ENCODE peak calls at places on chromosomes 13 and 19, in five cellular contexts. R is cardiac muscle cell, F is H7, E is astrocyte of the spinal cord, D is psoas muscle. G is an unnamed sample.

GRCh38 chr13:94009696-94010095 is 469.8 kb downstream of the DCT start:
- DNase-seq in R (peak; percentile 71), D (no peak), F (no peak), E (peak; percentile 28), G (no peak)

GRCh38 chr13:111925146-111925875 is 141.6 kb upstream of the SOX1 start:
- DNase-seq in D (no peak), E (no peak), F (no peak), R (no peak), G (no peak)

GRCh38 chr13:57630661-57631606 is 610 bp upstream of the PCDH17 start:
- DNase-seq in D (no peak), E (peak; percentile 67), F (peak; percentile 43), R (peak; percentile 5), G (no peak)

GRCh38 chr19:16726916-16727315 is 7.3 kb downstream of the NWD1 start:
- DNase-seq in D (no peak), F (no peak), R (no peak), E (no peak), G (no peak)

GRCh38 chr13:94454906-94455305 is 24.6 kb downstream of the DCT start:
- DNase-seq in R (no peak), E (no peak), D (no peak), F (no peak), G (no peak)

GRCh38 chr13:27622102-27622820 is 569 bp downstream of the POLR1D start:
- DNase-seq in R (no peak), D (no peak), E (peak; percentile 27), F (no peak), G (no peak)

GRCh38 chr19:33775731-33776487 is 20.8 kb upstream of the KCTD15 start:
- DNase-seq in D (no peak), R (no peak), F (no peak), E (no peak), G (no peak)

GRCh38 chr19:12485571-12485970 is 955 bp upstream of the ZNF709 start:
- DNase-seq in F (no peak), D (no peak), E (no peak), R (no peak), G (no peak)

GRCh38 chr13:60453490-60453889 is 56.5 kb downstream of the TDRD3 start:
- DNase-seq in D (no peak), R (no peak), F (no peak), E (peak; percentile 58), G (no peak)

GRCh38 chr19:42461700-42462324 is 19.1 kb upstream of the CXCL17 start:
- DNase-seq in F (no peak), D (no peak), R (no peak), E (no peak), G (no peak)

GRCh38 chr19:29666634-29667389 is 1.6 kb downstream of the PLEKHF1 start:
- DNase-seq in D (peak; percentile 88), F (peak; percentile 84), R (peak; percentile 82), E (peak; percentile 88), G (no peak)

GRCh38 chr19:54154603-54155345 is 4.7 kb downstream of the LENG1 start:
- DNase-seq in F (no peak), D (no peak), R (no peak), E (no peak), G (no peak)

GRCh38 chr19:49014123-49014869 is 2.6 kb downstream of the LHB start:
- DNase-seq in E (no peak), D (no peak), R (no peak), F (no peak), G (no peak)

GRCh38 chr13:99218545-99218944 is 17.9 kb downstream of the UBAC2 start:
- DNase-seq in R (no peak), D (peak; percentile 67), E (peak; percentile 31), F (no peak), G (peak; percentile 89)

GRCh38 chr13:35190241-35190640 is 248.2 kb downstream of the NBEA start:
- DNase-seq in E (no peak), F (no peak), R (no peak), D (no peak), G (no peak)

GRCh38 chr13:110265682-110266430 is 41.1 kb downstream of the COL4A1 start:
- DNase-seq in F (peak; percentile 46), D (peak; percentile 84), E (no peak), R (no peak), G (no peak)

GRCh38 chr19:10408511-10409291 is 5.4 kb upstream of the CDC37 start:
- DNase-seq in F (peak; percentile 54), R (no peak), E (no peak), D (peak; percentile 65), G (no peak)

GRCh38 chr13:50162001-50162400 is 146.8 kb downstream of the KCNRG start:
- DNase-seq in R (no peak), D (no peak), E (no peak), F (no peak), G (no peak)

GRCh38 chr13:47252627-47253026 is 355.8 kb upstream of the HTR2A start:
- DNase-seq in D (no peak), E (peak; percentile 13), R (no peak), F (no peak), G (no peak)

GRCh38 chr19:44779150-44779549 is 1.5 kb downstream of the CBLC start:
- DNase-seq in F (no peak), E (no peak), D (no peak), R (no peak), G (no peak)

GRCh38 chr13:97901716-97902115 is 51.8 kb upstream of the IPO5 start:
- DNase-seq in R (no peak), E (no peak), F (no peak), D (no peak), G (no peak)

GRCh38 chr13:31477961-31478360 is 261.4 kb upstream of the RXFP2 start:
- DNase-seq in E (peak; percentile 78), R (peak; percentile 63), D (no peak), F (no peak), G (no peak)

GRCh38 chr13:82693607-82694006 is 1188.7 kb downstream of the SLITRK1 start:
- DNase-seq in D (no peak), E (no peak), R (no peak), F (no peak), G (no peak)

GRCh38 chr19:5803752-5804515 is 933 bp upstream of the NRTN start:
- DNase-seq in E (peak; percentile 78), F (peak; percentile 100), R (peak; percentile 91), D (peak; percentile 85), G (peak; percentile 30)

GRCh38 chr19:56066152-56067023 is 54.7 kb downstream of the ZNF787 start:
- DNase-seq in F (peak; percentile 95), R (peak; percentile 56), E (peak; percentile 27), D (peak; percentile 79), G (no peak)

GRCh38 chr19:4976412-4977298 is 7.7 kb downstream of the KDM4B start:
- DNase-seq in E (peak; percentile 86), F (peak; percentile 91), D (peak; percentile 93), R (peak; percentile 99), G (peak; percentile 89)

GRCh38 chr13:91722267-91722884 is 324.0 kb downstream of the GPC5 start:
- DNase-seq in E (peak; percentile 49), R (peak; percentile 50), D (no peak), F (peak; percentile 3), G (no peak)

GRCh38 chr13:59094149-59094548 is 1069.6 kb downstream of the DIAPH3 start:
- DNase-seq in F (no peak), D (no peak), E (no peak), R (no peak), G (no peak)

GRCh38 chr13:30382836-30383525 is 39.3 kb upstream of the UBE2L5 start:
- DNase-seq in R (no peak), D (no peak), E (no peak), F (no peak), G (no peak)

GRCh38 chr13:66312312-66313087 is 917.6 kb downstream of the PCDH9 start:
- DNase-seq in D (no peak), E (peak; percentile 92), R (peak; percentile 76), F (no peak), G (peak; percentile 94)

GRCh38 chr19:33406521-33407139 is 33.1 kb downstream of the CEBPG start:
- DNase-seq in E (peak; percentile 39), R (peak; percentile 68), D (peak; percentile 88), F (peak; percentile 98), G (peak; percentile 36)

GRCh38 chr19:33470040-33470330 is 51.6 kb downstream of the PEPD start:
- DNase-seq in R (no peak), E (no peak), F (no peak), D (no peak), G (no peak)

GRCh38 chr13:32278456-32278855 is 36.7 kb downstream of the ZAR1L start:
- DNase-seq in R (no peak), F (no peak), D (no peak), E (peak; percentile 60), G (no peak)

GRCh38 chr13:38042771-38043170 is 173.2 kb upstream of the TRPC4 start:
- DNase-seq in R (peak; percentile 25), F (no peak), E (peak; percentile 15), D (no peak), G (no peak)

GRCh38 chr13:74644239-74644638 is 510.0 kb upstream of the KLF12 start:
- DNase-seq in E (no peak), F (no peak), R (peak; percentile 52), D (no peak), G (no peak)

GRCh38 chr13:110886475-110887241 is 28.2 kb downstream of the ANKRD10 start:
- DNase-seq in F (no peak), E (no peak), R (no peak), D (no peak), G (no peak)

GRCh38 chr13:28707629-28708427 is 10.9 kb downstream of the SLC46A3 start:
- DNase-seq in D (no peak), F (no peak), E (peak; percentile 81), R (peak; percentile 86), G (no peak)

GRCh38 chr19:41195675-41196497 is 2.9 kb downstream of the CYP2S1 start:
- DNase-seq in E (no peak), D (no peak), R (peak; percentile 23), F (no peak), G (no peak)

GRCh38 chr19:8501547-8501946 is 893 bp downstream of the PRAM1 start:
- DNase-seq in E (no peak), D (no peak), F (no peak), R (no peak), G (no peak)
- H3K4me3 ChIP-seq in E (no peak overlapping the region), D (no peak overlapping the region), F (no peak overlapping the region), R (no peak overlapping the region), G (no peak overlapping the region)

DNA sequence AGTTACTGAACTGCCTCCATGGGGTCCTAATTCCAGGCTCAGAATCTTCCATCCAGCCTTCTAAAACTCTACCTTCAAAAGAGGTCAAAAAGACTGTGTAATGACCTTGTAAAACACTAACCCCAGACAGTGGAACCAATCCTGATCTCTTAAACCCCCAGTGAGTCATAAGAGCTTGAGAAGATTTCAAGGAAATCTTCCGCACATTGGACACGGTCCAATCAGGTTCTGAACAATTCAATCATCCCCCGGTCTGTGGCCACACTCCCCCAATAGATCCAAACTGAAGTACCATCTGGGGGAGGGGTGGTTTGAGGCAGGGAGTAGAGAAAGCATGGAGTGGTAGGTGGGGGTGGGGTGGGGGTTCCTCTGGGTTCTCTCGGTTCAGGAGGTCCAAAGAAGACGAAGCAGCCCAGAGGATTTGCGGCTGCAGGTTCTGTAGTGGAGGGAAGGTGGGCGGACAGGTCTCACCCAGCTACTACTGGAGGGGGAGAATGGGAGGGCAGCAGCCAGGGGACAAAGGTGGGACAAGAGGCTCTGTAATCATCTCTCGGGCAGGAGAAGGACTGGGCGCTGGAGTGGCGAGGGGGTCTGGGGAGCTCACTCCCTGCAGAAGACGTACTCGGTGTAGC is 1.5 kb downstream of the KCTD12 start:
- DNase-seq in E (peak; percentile 23), D (no peak), F (peak; percentile 10), R (peak; percentile 51), G (no peak)
- H3K4me3 ChIP-seq in E (peak overlapping the region; percentile 65), D (peak overlapping the region; percentile 79), F (peak overlapping the region; percentile 59), R (peak overlapping the region; percentile 94), G (no peak overlapping the region)

GRCh38 chr13:86109107-86109506 is 309.9 kb upstream of the SLITRK6 start:
- DNase-seq in R (no peak), E (no peak), F (no peak), D (no peak), G (no peak)
- H3K4me3 ChIP-seq in R (no peak overlapping the region), E (no peak overlapping the region), F (no peak overlapping the region), D (no peak overlapping the region), G (no peak overlapping the region)

GRCh38 chr19:704447-704741 is 4.3 kb upstream of the PALM start:
- DNase-seq in R (no peak), E (no peak), D (no peak), F (no peak), G (no peak)
- H3K4me3 ChIP-seq in R (no peak overlapping the region), E (no peak overlapping the region), D (no peak overlapping the region), F (peak overlapping the region; percentile 53), G (no peak overlapping the region)

G was measured in LNCaP clone FGC.